ENCODE peak calls at places on chromosomes 6 and 20, in ten cellular contexts. One of them, this sample, is unnamed.

GRCh38 chr6:11514672-11515071 is 22.9 kb upstream of the TMEM170B start:
- DNase-seq in skeletal muscle cell: no peak
- DNase-seq in HuH-7: no peak
- DNase-seq in activated gamma-delta T cell treated with Interleukin-2 at 50 U/mL for 16 hours: no peak
- DNase-seq in activated T-helper 1 cell treated with anti-CD3 and anti-CD28 coated beads, Interleukin-12 subunit alpha, Interleukin-12 subunit beta, Interleukin-2, Interleukin-4 antibody, amounts not matched to agents 30 ng/mL and 10 ng/mL and 1 ng/mL, durations not matched to agents 14 hours and 24 hours and 36 hours: no peak
- DNase-seq in kidney tubule cell: no peak
- DNase-seq in COR-L47: no peak
- DNase-seq in hepatocyte: no peak
- DNase-seq in Right ventricle myocardium superior: no peak
- DNase-seq in NCI-H2171 treated with DMSO at 0.1 percent for 48 hours: no peak
- DNase-seq in this sample: no peak

GRCh38 chr6:133130863-133131262 is 110.3 kb upstream of the EYA4 start:
- DNase-seq in activated gamma-delta T cell treated with Interleukin-2 at 50 U/mL for 16 hours: no peak
- DNase-seq in Right ventricle myocardium superior: peak; percentile 83
- DNase-seq in NCI-H2171 treated with DMSO at 0.1 percent for 48 hours: no peak
- DNase-seq in activated T-helper 1 cell treated with anti-CD3 and anti-CD28 coated beads, Interleukin-12 subunit alpha, Interleukin-12 subunit beta, Interleukin-2, Interleukin-4 antibody, amounts not matched to agents 30 ng/mL and 10 ng/mL and 1 ng/mL, durations not matched to agents 14 hours and 24 hours and 36 hours: no peak
- DNase-seq in COR-L47: no peak
- DNase-seq in kidney tubule cell: peak; percentile 96
- DNase-seq in skeletal muscle cell: no peak
- DNase-seq in hepatocyte: peak; percentile 55
- DNase-seq in HuH-7: peak; percentile 17
- DNase-seq in this sample: peak; percentile 96

GRCh38 chr6:149233056-149233715 is 84.3 kb upstream of the TAB2 start:
- DNase-seq in activated gamma-delta T cell treated with Interleukin-2 at 50 U/mL for 16 hours: peak; percentile 26
- DNase-seq in activated T-helper 1 cell treated with anti-CD3 and anti-CD28 coated beads, Interleukin-12 subunit alpha, Interleukin-12 subunit beta, Interleukin-2, Interleukin-4 antibody, amounts not matched to agents 30 ng/mL and 10 ng/mL and 1 ng/mL, durations not matched to agents 14 hours and 24 hours and 36 hours: peak; percentile 47
- DNase-seq in COR-L47: no peak
- DNase-seq in Right ventricle myocardium superior: no peak
- DNase-seq in NCI-H2171 treated with DMSO at 0.1 percent for 48 hours: no peak
- DNase-seq in HuH-7: no peak
- DNase-seq in skeletal muscle cell: peak; percentile 73
- DNase-seq in hepatocyte: peak; percentile 38
- DNase-seq in kidney tubule cell: peak; percentile 98
- DNase-seq in this sample: peak; percentile 90

GRCh38 chr6:1103945-1104623 is 207.8 kb upstream of the FOXQ1 start:
- DNase-seq in skeletal muscle cell: no peak
- DNase-seq in Right ventricle myocardium superior: no peak
- DNase-seq in HuH-7: no peak
- DNase-seq in hepatocyte: no peak
- DNase-seq in activated T-helper 1 cell treated with anti-CD3 and anti-CD28 coated beads, Interleukin-12 subunit alpha, Interleukin-12 subunit beta, Interleukin-2, Interleukin-4 antibody, amounts not matched to agents 30 ng/mL and 10 ng/mL and 1 ng/mL, durations not matched to agents 14 hours and 24 hours and 36 hours: no peak
- DNase-seq in activated gamma-delta T cell treated with Interleukin-2 at 50 U/mL for 16 hours: no peak
- DNase-seq in NCI-H2171 treated with DMSO at 0.1 percent for 48 hours: no peak
- DNase-seq in COR-L47: no peak
- DNase-seq in kidney tubule cell: no peak
- DNase-seq in this sample: no peak

GRCh38 chr6:11236351-11236750 is 3.9 kb upstream of the NEDD9 start:
- DNase-seq in activated gamma-delta T cell treated with Interleukin-2 at 50 U/mL for 16 hours: peak; percentile 6
- DNase-seq in hepatocyte: peak; percentile 73
- DNase-seq in activated T-helper 1 cell treated with anti-CD3 and anti-CD28 coated beads, Interleukin-12 subunit alpha, Interleukin-12 subunit beta, Interleukin-2, Interleukin-4 antibody, amounts not matched to agents 30 ng/mL and 10 ng/mL and 1 ng/mL, durations not matched to agents 14 hours and 24 hours and 36 hours: peak; percentile 51
- DNase-seq in kidney tubule cell: peak; percentile 92
- DNase-seq in Right ventricle myocardium superior: no peak
- DNase-seq in HuH-7: peak; percentile 19
- DNase-seq in skeletal muscle cell: no peak
- DNase-seq in COR-L47: no peak
- DNase-seq in NCI-H2171 treated with DMSO at 0.1 percent for 48 hours: no peak
- DNase-seq in this sample: peak; percentile 46

GRCh38 chr6:20644667-20645370 is 110.6 kb downstream of the CDKAL1 start:
- DNase-seq in HuH-7: no peak
- DNase-seq in Right ventricle myocardium superior: no peak
- DNase-seq in kidney tubule cell: peak; percentile 17
- DNase-seq in hepatocyte: no peak
- DNase-seq in NCI-H2171 treated with DMSO at 0.1 percent for 48 hours: no peak
- DNase-seq in skeletal muscle cell: no peak
- DNase-seq in activated gamma-delta T cell treated with Interleukin-2 at 50 U/mL for 16 hours: no peak
- DNase-seq in COR-L47: no peak
- DNase-seq in activated T-helper 1 cell treated with anti-CD3 and anti-CD28 coated beads, Interleukin-12 subunit alpha, Interleukin-12 subunit beta, Interleukin-2, Interleukin-4 antibody, amounts not matched to agents 30 ng/mL and 10 ng/mL and 1 ng/mL, durations not matched to agents 14 hours and 24 hours and 36 hours: no peak
- DNase-seq in this sample: no peak

GRCh38 chr6:1325471-1326309 is 13.8 kb downstream of the FOXQ1 start:
- DNase-seq in Right ventricle myocardium superior: no peak
- DNase-seq in activated T-helper 1 cell treated with anti-CD3 and anti-CD28 coated beads, Interleukin-12 subunit alpha, Interleukin-12 subunit beta, Interleukin-2, Interleukin-4 antibody, amounts not matched to agents 30 ng/mL and 10 ng/mL and 1 ng/mL, durations not matched to agents 14 hours and 24 hours and 36 hours: no peak
- DNase-seq in COR-L47: no peak
- DNase-seq in hepatocyte: peak; percentile 67
- DNase-seq in HuH-7: no peak
- DNase-seq in kidney tubule cell: peak; percentile 91
- DNase-seq in skeletal muscle cell: peak; percentile 56
- DNase-seq in NCI-H2171 treated with DMSO at 0.1 percent for 48 hours: no peak
- DNase-seq in activated gamma-delta T cell treated with Interleukin-2 at 50 U/mL for 16 hours: no peak
- DNase-seq in this sample: peak; percentile 44

GRCh38 chr6:139256087-139256486 is 35.7 kb downstream of the TXLNB start:
- DNase-seq in activated gamma-delta T cell treated with Interleukin-2 at 50 U/mL for 16 hours: no peak
- DNase-seq in NCI-H2171 treated with DMSO at 0.1 percent for 48 hours: no peak
- DNase-seq in COR-L47: no peak
- DNase-seq in HuH-7: no peak
- DNase-seq in skeletal muscle cell: peak; percentile 64
- DNase-seq in hepatocyte: no peak
- DNase-seq in activated T-helper 1 cell treated with anti-CD3 and anti-CD28 coated beads, Interleukin-12 subunit alpha, Interleukin-12 subunit beta, Interleukin-2, Interleukin-4 antibody, amounts not matched to agents 30 ng/mL and 10 ng/mL and 1 ng/mL, durations not matched to agents 14 hours and 24 hours and 36 hours: no peak
- DNase-seq in Right ventricle myocardium superior: no peak
- DNase-seq in kidney tubule cell: no peak
- DNase-seq in this sample: no peak

GRCh38 chr6:15996030-15996429 is 132.9 kb upstream of the MYLIP start:
- DNase-seq in Right ventricle myocardium superior: no peak
- DNase-seq in HuH-7: no peak
- DNase-seq in skeletal muscle cell: no peak
- DNase-seq in kidney tubule cell: peak; percentile 44
- DNase-seq in NCI-H2171 treated with DMSO at 0.1 percent for 48 hours: no peak
- DNase-seq in COR-L47: no peak
- DNase-seq in activated T-helper 1 cell treated with anti-CD3 and anti-CD28 coated beads, Interleukin-12 subunit alpha, Interleukin-12 subunit beta, Interleukin-2, Interleukin-4 antibody, amounts not matched to agents 30 ng/mL and 10 ng/mL and 1 ng/mL, durations not matched to agents 14 hours and 24 hours and 36 hours: no peak
- DNase-seq in activated gamma-delta T cell treated with Interleukin-2 at 50 U/mL for 16 hours: no peak
- DNase-seq in hepatocyte: peak; percentile 40
- DNase-seq in this sample: no peak

GRCh38 chr20:326645-327031 is 1.3 kb downstream of the SOX12 start:
- DNase-seq in Right ventricle myocardium superior: no peak
- DNase-seq in skeletal muscle cell: no peak
- DNase-seq in hepatocyte: peak; percentile 62
- DNase-seq in COR-L47: peak; percentile 38
- DNase-seq in activated T-helper 1 cell treated with anti-CD3 and anti-CD28 coated beads, Interleukin-12 subunit alpha, Interleukin-12 subunit beta, Interleukin-2, Interleukin-4 antibody, amounts not matched to agents 30 ng/mL and 10 ng/mL and 1 ng/mL, durations not matched to agents 14 hours and 24 hours and 36 hours: no peak
- DNase-seq in HuH-7: peak; percentile 30
- DNase-seq in NCI-H2171 treated with DMSO at 0.1 percent for 48 hours: no peak
- DNase-seq in kidney tubule cell: no peak
- DNase-seq in activated gamma-delta T cell treated with Interleukin-2 at 50 U/mL for 16 hours: peak; percentile 11
- DNase-seq in this sample: no peak

GRCh38 chr20:63404129-63405085 is 43.3 kb upstream of the CHRNA4 start:
- DNase-seq in activated T-helper 1 cell treated with anti-CD3 and anti-CD28 coated beads, Interleukin-12 subunit alpha, Interleukin-12 subunit beta, Interleukin-2, Interleukin-4 antibody, amounts not matched to agents 30 ng/mL and 10 ng/mL and 1 ng/mL, durations not matched to agents 14 hours and 24 hours and 36 hours: no peak
- DNase-seq in HuH-7: no peak
- DNase-seq in skeletal muscle cell: no peak
- DNase-seq in activated gamma-delta T cell treated with Interleukin-2 at 50 U/mL for 16 hours: no peak
- DNase-seq in Right ventricle myocardium superior: no peak
- DNase-seq in hepatocyte: no peak
- DNase-seq in COR-L47: peak; percentile 58
- DNase-seq in kidney tubule cell: no peak
- DNase-seq in NCI-H2171 treated with DMSO at 0.1 percent for 48 hours: peak; percentile 93
- DNase-seq in this sample: no peak

GRCh38 chr6:47440722-47441121 is 36.9 kb upstream of the CD2AP start:
- DNase-seq in skeletal muscle cell: no peak
- DNase-seq in activated T-helper 1 cell treated with anti-CD3 and anti-CD28 coated beads, Interleukin-12 subunit alpha, Interleukin-12 subunit beta, Interleukin-2, Interleukin-4 antibody, amounts not matched to agents 30 ng/mL and 10 ng/mL and 1 ng/mL, durations not matched to agents 14 hours and 24 hours and 36 hours: no peak
- DNase-seq in HuH-7: no peak
- DNase-seq in kidney tubule cell: no peak
- DNase-seq in COR-L47: peak; percentile 81
- DNase-seq in hepatocyte: no peak
- DNase-seq in Right ventricle myocardium superior: no peak
- DNase-seq in activated gamma-delta T cell treated with Interleukin-2 at 50 U/mL for 16 hours: no peak
- DNase-seq in NCI-H2171 treated with DMSO at 0.1 percent for 48 hours: no peak
- DNase-seq in this sample: no peak

GRCh38 chr6:3808759-3809514 is 40.2 kb upstream of the FAM50B start:
- DNase-seq in activated gamma-delta T cell treated with Interleukin-2 at 50 U/mL for 16 hours: no peak
- DNase-seq in HuH-7: no peak
- DNase-seq in kidney tubule cell: peak; percentile 83
- DNase-seq in COR-L47: no peak
- DNase-seq in skeletal muscle cell: peak; percentile 74
- DNase-seq in Right ventricle myocardium superior: peak; percentile 65
- DNase-seq in hepatocyte: peak; percentile 59
- DNase-seq in NCI-H2171 treated with DMSO at 0.1 percent for 48 hours: no peak
- DNase-seq in activated T-helper 1 cell treated with anti-CD3 and anti-CD28 coated beads, Interleukin-12 subunit alpha, Interleukin-12 subunit beta, Interleukin-2, Interleukin-4 antibody, amounts not matched to agents 30 ng/mL and 10 ng/mL and 1 ng/mL, durations not matched to agents 14 hours and 24 hours and 36 hours: no peak
- DNase-seq in this sample: peak; percentile 63

GRCh38 chr6:25642667-25643328 is 9.2 kb upstream of the SCGN start:
- DNase-seq in activated T-helper 1 cell treated with anti-CD3 and anti-CD28 coated beads, Interleukin-12 subunit alpha, Interleukin-12 subunit beta, Interleukin-2, Interleukin-4 antibody, amounts not matched to agents 30 ng/mL and 10 ng/mL and 1 ng/mL, durations not matched to agents 14 hours and 24 hours and 36 hours: no peak
- DNase-seq in Right ventricle myocardium superior: no peak
- DNase-seq in HuH-7: no peak
- DNase-seq in hepatocyte: no peak
- DNase-seq in kidney tubule cell: no peak
- DNase-seq in skeletal muscle cell: no peak
- DNase-seq in activated gamma-delta T cell treated with Interleukin-2 at 50 U/mL for 16 hours: no peak
- DNase-seq in COR-L47: no peak
- DNase-seq in NCI-H2171 treated with DMSO at 0.1 percent for 48 hours: no peak
- DNase-seq in this sample: no peak

GRCh38 chr20:64228751-64229518 is 26.6 kb upstream of the PCMTD2 start:
- DNase-seq in COR-L47: peak; percentile 27
- DNase-seq in skeletal muscle cell: no peak
- DNase-seq in HuH-7: no peak
- DNase-seq in activated gamma-delta T cell treated with Interleukin-2 at 50 U/mL for 16 hours: no peak
- DNase-seq in kidney tubule cell: no peak
- DNase-seq in activated T-helper 1 cell treated with anti-CD3 and anti-CD28 coated beads, Interleukin-12 subunit alpha, Interleukin-12 subunit beta, Interleukin-2, Interleukin-4 antibody, amounts not matched to agents 30 ng/mL and 10 ng/mL and 1 ng/mL, durations not matched to agents 14 hours and 24 hours and 36 hours: no peak
- DNase-seq in NCI-H2171 treated with DMSO at 0.1 percent for 48 hours: no peak
- DNase-seq in hepatocyte: no peak
- DNase-seq in Right ventricle myocardium superior: peak; percentile 8
- DNase-seq in this sample: no peak

GRCh38 chr20:21125072-21125848 is 622 bp upstream of the KIZ start:
- DNase-seq in NCI-H2171 treated with DMSO at 0.1 percent for 48 hours: peak; percentile 87
- DNase-seq in skeletal muscle cell: no peak
- DNase-seq in hepatocyte: peak; percentile 77
- DNase-seq in activated T-helper 1 cell treated with anti-CD3 and anti-CD28 coated beads, Interleukin-12 subunit alpha, Interleukin-12 subunit beta, Interleukin-2, Interleukin-4 antibody, amounts not matched to agents 30 ng/mL and 10 ng/mL and 1 ng/mL, durations not matched to agents 14 hours and 24 hours and 36 hours: no peak
- DNase-seq in Right ventricle myocardium superior: peak; percentile 60
- DNase-seq in HuH-7: peak; percentile 89
- DNase-seq in kidney tubule cell: peak; percentile 59
- DNase-seq in activated gamma-delta T cell treated with Interleukin-2 at 50 U/mL for 16 hours: no peak
- DNase-seq in COR-L47: peak; percentile 64
- DNase-seq in this sample: peak; percentile 75

GRCh38 chr6:134464690-134465411 is 146.9 kb upstream of the SGK1 start:
- DNase-seq in skeletal muscle cell: peak; percentile 82
- DNase-seq in NCI-H2171 treated with DMSO at 0.1 percent for 48 hours: peak; percentile 97
- DNase-seq in HuH-7: no peak
- DNase-seq in kidney tubule cell: peak; percentile 91
- DNase-seq in COR-L47: no peak
- DNase-seq in hepatocyte: no peak
- DNase-seq in Right ventricle myocardium superior: no peak
- DNase-seq in activated gamma-delta T cell treated with Interleukin-2 at 50 U/mL for 16 hours: no peak
- DNase-seq in activated T-helper 1 cell treated with anti-CD3 and anti-CD28 coated beads, Interleukin-12 subunit alpha, Interleukin-12 subunit beta, Interleukin-2, Interleukin-4 antibody, amounts not matched to agents 30 ng/mL and 10 ng/mL and 1 ng/mL, durations not matched to agents 14 hours and 24 hours and 36 hours: no peak
- DNase-seq in this sample: peak; percentile 75

GRCh38 chr6:164247106-164247505 is 832.6 kb downstream of the QKI start:
- DNase-seq in NCI-H2171 treated with DMSO at 0.1 percent for 48 hours: no peak
- DNase-seq in activated T-helper 1 cell treated with anti-CD3 and anti-CD28 coated beads, Interleukin-12 subunit alpha, Interleukin-12 subunit beta, Interleukin-2, Interleukin-4 antibody, amounts not matched to agents 30 ng/mL and 10 ng/mL and 1 ng/mL, durations not matched to agents 14 hours and 24 hours and 36 hours: no peak
- DNase-seq in COR-L47: no peak
- DNase-seq in HuH-7: no peak
- DNase-seq in hepatocyte: no peak
- DNase-seq in Right ventricle myocardium superior: no peak
- DNase-seq in activated gamma-delta T cell treated with Interleukin-2 at 50 U/mL for 16 hours: no peak
- DNase-seq in kidney tubule cell: peak; percentile 17
- DNase-seq in skeletal muscle cell: peak; percentile 8
- DNase-seq in this sample: no peak

GRCh38 chr6:14086701-14087100 is 30.9 kb upstream of the CD83 start:
- DNase-seq in HuH-7: no peak
- DNase-seq in NCI-H2171 treated with DMSO at 0.1 percent for 48 hours: no peak
- DNase-seq in activated gamma-delta T cell treated with Interleukin-2 at 50 U/mL for 16 hours: no peak
- DNase-seq in activated T-helper 1 cell treated with anti-CD3 and anti-CD28 coated beads, Interleukin-12 subunit alpha, Interleukin-12 subunit beta, Interleukin-2, Interleukin-4 antibody, amounts not matched to agents 30 ng/mL and 10 ng/mL and 1 ng/mL, durations not matched to agents 14 hours and 24 hours and 36 hours: no peak
- DNase-seq in kidney tubule cell: peak; percentile 32
- DNase-seq in Right ventricle myocardium superior: no peak
- DNase-seq in COR-L47: no peak
- DNase-seq in skeletal muscle cell: no peak
- DNase-seq in hepatocyte: no peak
- DNase-seq in this sample: no peak

GRCh38 chr20:19588731-19589130 is 169.3 kb upstream of the RIN2 start:
- DNase-seq in activated gamma-delta T cell treated with Interleukin-2 at 50 U/mL for 16 hours: no peak
- DNase-seq in COR-L47: peak; percentile 18
- DNase-seq in hepatocyte: peak; percentile 16
- DNase-seq in activated T-helper 1 cell treated with anti-CD3 and anti-CD28 coated beads, Interleukin-12 subunit alpha, Interleukin-12 subunit beta, Interleukin-2, Interleukin-4 antibody, amounts not matched to agents 30 ng/mL and 10 ng/mL and 1 ng/mL, durations not matched to agents 14 hours and 24 hours and 36 hours: no peak
- DNase-seq in HuH-7: no peak
- DNase-seq in kidney tubule cell: no peak
- DNase-seq in Right ventricle myocardium superior: no peak
- DNase-seq in skeletal muscle cell: no peak
- DNase-seq in NCI-H2171 treated with DMSO at 0.1 percent for 48 hours: peak; percentile 17
- DNase-seq in this sample: no peak

GRCh38 chr6:137977206-137977605 is 110.1 kb downstream of the TNFAIP3 start:
- DNase-seq in Right ventricle myocardium superior: no peak
- DNase-seq in hepatocyte: no peak
- DNase-seq in HuH-7: no peak
- DNase-seq in skeletal muscle cell: no peak
- DNase-seq in COR-L47: no peak
- DNase-seq in kidney tubule cell: no peak
- DNase-seq in activated T-helper 1 cell treated with anti-CD3 and anti-CD28 coated beads, Interleukin-12 subunit alpha, Interleukin-12 subunit beta, Interleukin-2, Interleukin-4 antibody, amounts not matched to agents 30 ng/mL and 10 ng/mL and 1 ng/mL, durations not matched to agents 14 hours and 24 hours and 36 hours: no peak
- DNase-seq in NCI-H2171 treated with DMSO at 0.1 percent for 48 hours: no peak
- DNase-seq in activated gamma-delta T cell treated with Interleukin-2 at 50 U/mL for 16 hours: no peak
- DNase-seq in this sample: no peak

GRCh38 chr20:13174402-13174801 is 46.7 kb upstream of the ISM1 start:
- DNase-seq in hepatocyte: no peak
- DNase-seq in NCI-H2171 treated with DMSO at 0.1 percent for 48 hours: no peak
- DNase-seq in COR-L47: no peak
- DNase-seq in kidney tubule cell: no peak
- DNase-seq in activated T-helper 1 cell treated with anti-CD3 and anti-CD28 coated beads, Interleukin-12 subunit alpha, Interleukin-12 subunit beta, Interleukin-2, Interleukin-4 antibody, amounts not matched to agents 30 ng/mL and 10 ng/mL and 1 ng/mL, durations not matched to agents 14 hours and 24 hours and 36 hours: no peak
- DNase-seq in Right ventricle myocardium superior: no peak
- DNase-seq in HuH-7: no peak
- DNase-seq in activated gamma-delta T cell treated with Interleukin-2 at 50 U/mL for 16 hours: no peak
- DNase-seq in skeletal muscle cell: no peak
- DNase-seq in this sample: no peak

GRCh38 chr20:31663838-31664695 is 26.4 kb downstream of the COX4I2 start:
- DNase-seq in NCI-H2171 treated with DMSO at 0.1 percent for 48 hours: peak; percentile 27
- DNase-seq in activated gamma-delta T cell treated with Interleukin-2 at 50 U/mL for 16 hours: no peak
- DNase-seq in COR-L47: peak; percentile 26
- DNase-seq in hepatocyte: peak; percentile 79
- DNase-seq in skeletal muscle cell: no peak
- DNase-seq in Right ventricle myocardium superior: no peak
- DNase-seq in activated T-helper 1 cell treated with anti-CD3 and anti-CD28 coated beads, Interleukin-12 subunit alpha, Interleukin-12 subunit beta, Interleukin-2, Interleukin-4 antibody, amounts not matched to agents 30 ng/mL and 10 ng/mL and 1 ng/mL, durations not matched to agents 14 hours and 24 hours and 36 hours: no peak
- DNase-seq in HuH-7: peak; percentile 85
- DNase-seq in kidney tubule cell: no peak
- DNase-seq in this sample: no peak

GRCh38 chr6:11042750-11043551 is 1.2 kb downstream of the ELOVL2 start:
- DNase-seq in Right ventricle myocardium superior: no peak
- DNase-seq in skeletal muscle cell: no peak
- DNase-seq in NCI-H2171 treated with DMSO at 0.1 percent for 48 hours: peak; percentile 40
- DNase-seq in kidney tubule cell: peak; percentile 69
- DNase-seq in COR-L47: no peak
- DNase-seq in hepatocyte: no peak
- DNase-seq in activated T-helper 1 cell treated with anti-CD3 and anti-CD28 coated beads, Interleukin-12 subunit alpha, Interleukin-12 subunit beta, Interleukin-2, Interleukin-4 antibody, amounts not matched to agents 30 ng/mL and 10 ng/mL and 1 ng/mL, durations not matched to agents 14 hours and 24 hours and 36 hours: no peak
- DNase-seq in activated gamma-delta T cell treated with Interleukin-2 at 50 U/mL for 16 hours: no peak
- DNase-seq in HuH-7: no peak
- DNase-seq in this sample: peak; percentile 23

GRCh38 chr6:164097557-164098398 is 683.3 kb downstream of the QKI start:
- DNase-seq in COR-L47: no peak
- DNase-seq in HuH-7: no peak
- DNase-seq in kidney tubule cell: peak; percentile 77
- DNase-seq in skeletal muscle cell: peak; percentile 62
- DNase-seq in activated gamma-delta T cell treated with Interleukin-2 at 50 U/mL for 16 hours: no peak
- DNase-seq in NCI-H2171 treated with DMSO at 0.1 percent for 48 hours: no peak
- DNase-seq in Right ventricle myocardium superior: no peak
- DNase-seq in hepatocyte: peak; percentile 54
- DNase-seq in activated T-helper 1 cell treated with anti-CD3 and anti-CD28 coated beads, Interleukin-12 subunit alpha, Interleukin-12 subunit beta, Interleukin-2, Interleukin-4 antibody, amounts not matched to agents 30 ng/mL and 10 ng/mL and 1 ng/mL, durations not matched to agents 14 hours and 24 hours and 36 hours: no peak
- DNase-seq in this sample: peak; percentile 8

GRCh38 chr6:109768485-109768884 is 77.4 kb downstream of the FIG4 start:
- DNase-seq in kidney tubule cell: no peak
- DNase-seq in skeletal muscle cell: no peak
- DNase-seq in COR-L47: no peak
- DNase-seq in Right ventricle myocardium superior: no peak
- DNase-seq in hepatocyte: no peak
- DNase-seq in HuH-7: no peak
- DNase-seq in activated T-helper 1 cell treated with anti-CD3 and anti-CD28 coated beads, Interleukin-12 subunit alpha, Interleukin-12 subunit beta, Interleukin-2, Interleukin-4 antibody, amounts not matched to agents 30 ng/mL and 10 ng/mL and 1 ng/mL, durations not matched to agents 14 hours and 24 hours and 36 hours: no peak
- DNase-seq in NCI-H2171 treated with DMSO at 0.1 percent for 48 hours: no peak
- DNase-seq in activated gamma-delta T cell treated with Interleukin-2 at 50 U/mL for 16 hours: no peak
- DNase-seq in this sample: no peak

GRCh38 chr20:58987790-58988564 is 6.9 kb downstream of the NELFCD start:
- DNase-seq in hepatocyte: no peak
- DNase-seq in Right ventricle myocardium superior: no peak
- DNase-seq in COR-L47: no peak
- DNase-seq in HuH-7: no peak
- DNase-seq in activated T-helper 1 cell treated with anti-CD3 and anti-CD28 coated beads, Interleukin-12 subunit alpha, Interleukin-12 subunit beta, Interleukin-2, Interleukin-4 antibody, amounts not matched to agents 30 ng/mL and 10 ng/mL and 1 ng/mL, durations not matched to agents 14 hours and 24 hours and 36 hours: no peak
- DNase-seq in NCI-H2171 treated with DMSO at 0.1 percent for 48 hours: no peak
- DNase-seq in kidney tubule cell: no peak
- DNase-seq in activated gamma-delta T cell treated with Interleukin-2 at 50 U/mL for 16 hours: no peak
- DNase-seq in skeletal muscle cell: no peak
- DNase-seq in this sample: no peak

GRCh38 chr6:31354248-31354647 is 2.7 kb downstream of the HLA-B start:
- DNase-seq in NCI-H2171 treated with DMSO at 0.1 percent for 48 hours: no peak
- DNase-seq in activated gamma-delta T cell treated with Interleukin-2 at 50 U/mL for 16 hours: no peak
- DNase-seq in HuH-7: no peak
- DNase-seq in hepatocyte: no peak
- DNase-seq in activated T-helper 1 cell treated with anti-CD3 and anti-CD28 coated beads, Interleukin-12 subunit alpha, Interleukin-12 subunit beta, Interleukin-2, Interleukin-4 antibody, amounts not matched to agents 30 ng/mL and 10 ng/mL and 1 ng/mL, durations not matched to agents 14 hours and 24 hours and 36 hours: no peak
- DNase-seq in Right ventricle myocardium superior: no peak
- DNase-seq in COR-L47: no peak
- DNase-seq in skeletal muscle cell: no peak
- DNase-seq in kidney tubule cell: no peak
- DNase-seq in this sample: no peak

This sample was measured in kidney glomerular epithelial cell.